ENCODE peak calls at places on chromosomes 4 and X, in four cellular contexts. H is upper lobe of right lung, J is left ventricle myocardium inferior, Y is thyroid gland. M is an unnamed sample. For H3K9me3, the result is how much of the 10 kb centered on the place peaks cover.

GRCh38 chrX:40524423-40524822 is 56.3 kb upstream of the ATP6AP2 start:
- DNase-seq in H (no peak), J (no peak), Y (no peak), M (no peak)

GRCh38 chrX:54758114-54759055 is 39.7 kb downstream of the ITIH6 start:
- DNase-seq in H (no peak), J (no peak), Y (no peak), M (no peak)

GRCh38 chr4:67885727-67886126 is 1.9 kb upstream of the TMPRSS11D start:
- DNase-seq in H (no peak), J (no peak), Y (no peak), M (no peak)

GRCh38 chrX:16897445-16897844 is 27.3 kb upstream of the RBBP7 start:
- DNase-seq in H (no peak), J (no peak), Y (peak), M (no peak)

GRCh38 chr4:86247328-86247727 is 112.5 kb downstream of the MAPK10 start:
- DNase-seq in H (no peak), J (no peak), Y (no peak), M (no peak)

GRCh38 chr4:72031868-72032619 is at the start of gene NPFFR2:
- DNase-seq in H (peak), J (peak), Y (peak), M (peak)

GRCh38 chr4:17232575-17233253 is 279.2 kb downstream of the QDPR start:
- DNase-seq in H (no peak), J (peak), Y (peak), M (peak)

GRCh38 chr4:76585270-76585669 is 150.2 kb downstream of the SHROOM3 start:
- DNase-seq in H (no peak), J (no peak), Y (no peak), M (no peak)

GRCh38 chrX:35665311-35665710 is 132.8 kb upstream of the MAGEB16 start:
- DNase-seq in H (no peak), J (no peak), Y (no peak), M (no peak)

GRCh38 chr4:165355900-165356300 is 22.9 kb upstream of the CPE start:
- DNase-seq in H (no peak), J (no peak), Y (peak), M (no peak)

GRCh38 chr4:78953231-78953630 is 14.0 kb upstream of the PAQR3 start:
- DNase-seq in H (no peak), J (no peak), Y (no peak), M (no peak)

GRCh38 chr4:85708468-85708867 is 233.5 kb downstream of the ARHGAP24 start:
- DNase-seq in H (no peak), J (no peak), Y (no peak), M (no peak)

GRCh38 chr4:183352546-183352945 is 30.3 kb upstream of the CLDN24 start:
- DNase-seq in H (no peak), J (no peak), Y (no peak), M (no peak)

GRCh38 chrX:95721011-95721410 is 963.6 kb upstream of the DIAPH2 start:
- DNase-seq in H (no peak), J (no peak), Y (no peak), M (no peak)

GRCh38 chrX:136781180-136781797 is 557 bp upstream of the ARHGEF6 start:
- DNase-seq in H (no peak), J (peak), Y (no peak), M (no peak)

GRCh38 chr4:138225477-138225876 is 16.7 kb downstream of the SLC7A11 start:
- DNase-seq in H (no peak), J (no peak), Y (no peak), M (no peak)

GRCh38 chrX:100830143-100830542 is 10.0 kb downstream of the CSTF2 start:
- DNase-seq in H (no peak), J (no peak), Y (no peak), M (no peak)

GRCh38 chr4:146621-147020 is 22.3 kb downstream of the ZNF718 start:
- DNase-seq in H (no peak), J (no peak), Y (no peak), M (no peak)

GRCh38 chr4:8061145-8061544 is 97.5 kb downstream of the ABLIM2 start:
- DNase-seq in H (no peak), J (no peak), Y (no peak), M (no peak)

GRCh38 chr4:108783666-108784463 is 21.0 kb upstream of the ETNPPL start:
- DNase-seq in H (no peak), J (no peak), Y (no peak), M (no peak)
- TF ChIP-seq CTCF in H (no peak), J (peak), Y (no peak), M (peak)

GRCh38 chrX:97842468-97843199 is 958.9 kb downstream of the RPA4 start:
- DNase-seq in H (no peak), J (no peak), Y (no peak), M (no peak)

GRCh38 chrX:97844943-97845342 is 961.2 kb downstream of the RPA4 start:
- DNase-seq in H (no peak), J (no peak), Y (no peak), M (no peak)

GRCh38 chrX:97845451-97845850 is 961.7 kb downstream of the RPA4 start:
- DNase-seq in H (no peak), J (no peak), Y (no peak), M (no peak)

GRCh38 chrX:97843200-97843811 is 959.6 kb downstream of the RPA4 start:
- DNase-seq in H (no peak), J (no peak), Y (no peak), M (no peak)

DNA sequence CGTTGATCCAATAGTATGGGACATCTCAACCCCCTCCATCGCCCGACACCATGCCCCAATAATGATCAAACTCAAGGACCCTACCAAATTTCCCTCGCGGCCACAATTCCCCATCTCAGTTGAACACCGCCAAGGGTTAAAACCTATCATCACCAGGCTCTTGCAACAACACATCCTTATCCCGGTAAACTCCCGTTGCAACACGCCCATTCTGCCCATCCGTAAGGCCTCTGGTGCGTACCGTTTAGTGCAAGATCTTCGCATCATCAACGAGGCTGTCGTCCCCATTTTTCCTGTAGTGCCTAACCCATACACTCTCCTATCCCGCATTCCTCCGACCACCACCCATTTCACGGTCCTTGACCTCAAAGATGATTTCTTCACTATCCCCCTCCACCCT is 960.5 kb downstream of the RPA4 start:
- DNase-seq in H (no peak), J (no peak), Y (no peak), M (no peak)
- H3K9me3 ChIP-seq in H (under half), J (under half), Y (under half), M (under half)

DNA sequence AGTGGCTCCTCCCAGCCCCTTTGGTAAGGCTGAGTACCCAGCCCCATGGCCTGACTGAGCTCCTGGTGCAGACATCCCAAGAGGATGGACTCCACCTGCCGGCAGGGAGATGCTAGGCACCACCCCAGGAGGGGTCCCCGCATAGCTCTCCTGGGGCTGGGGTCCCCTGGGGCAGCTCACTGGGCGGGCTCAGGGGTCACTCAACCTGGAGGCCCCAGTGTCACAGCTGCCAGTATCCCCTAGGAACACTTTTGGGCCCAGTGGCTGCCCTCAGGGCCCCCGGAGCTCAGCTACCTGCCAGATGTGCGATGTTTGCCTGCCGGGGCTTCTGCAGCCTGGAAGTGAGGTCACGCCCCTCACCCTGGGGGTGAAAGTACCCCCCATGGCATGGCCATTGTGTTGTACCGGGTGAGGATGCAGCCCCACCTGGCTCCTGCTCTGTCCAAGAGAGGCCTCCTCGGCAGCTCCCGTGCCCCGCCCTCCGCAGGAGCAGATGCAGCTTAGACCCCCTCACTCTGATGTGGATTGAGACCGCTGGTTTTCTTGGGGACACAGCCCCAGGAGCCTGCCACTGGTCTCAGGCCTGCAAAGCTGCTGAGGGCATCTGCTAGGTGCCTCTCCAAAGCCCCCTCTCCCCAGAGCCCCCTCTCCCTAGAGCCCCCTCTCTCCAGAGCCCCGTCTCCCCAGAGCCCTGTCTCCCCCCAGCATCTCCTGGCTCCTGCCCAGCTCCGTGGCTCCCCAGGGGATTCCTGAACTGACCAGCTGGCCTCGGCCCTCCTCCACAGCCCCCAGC is 6.7 kb upstream of the HGFAC start:
- DNase-seq in H (no peak), J (no peak), Y (no peak), M (no peak)
- TF ChIP-seq CTCF in H (no peak), J (no peak), Y (no peak), M (no peak)

DNA sequence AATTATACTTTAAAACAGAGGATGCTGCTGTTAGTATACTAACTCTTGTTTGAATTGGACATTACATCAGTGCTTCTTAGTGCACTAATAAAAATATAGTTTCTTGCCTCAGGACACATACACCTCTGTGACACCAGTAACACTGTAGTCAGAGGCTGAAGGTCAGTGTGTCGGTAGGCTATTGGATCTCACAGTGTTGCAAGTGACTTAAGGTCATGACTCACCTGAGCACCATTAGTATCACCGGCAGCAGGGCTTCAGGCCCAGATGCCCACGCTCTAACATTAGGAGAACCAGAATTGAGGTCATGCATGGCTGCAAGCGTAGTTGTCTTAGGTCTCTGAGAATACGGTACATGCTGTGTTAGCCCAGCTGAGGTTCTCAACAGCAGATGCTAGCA is 15.2 kb downstream of the ETDC start:
- DNase-seq in H (no peak), J (no peak), Y (no peak), M (no peak)
- H3K9me3 ChIP-seq in H (under half), J (under half), Y (under half), M (under half)

GRCh38 chr4:179307297-179308136 is 1865.3 kb upstream of the AGA start:
- DNase-seq in H (no peak), J (no peak), Y (no peak), M (peak)
- TF ChIP-seq CTCF in H (peak), J (no peak), Y (peak), M (peak)

GRCh38 chr4:11606078-11606477 is 177.4 kb upstream of the HS3ST1 start:
- DNase-seq in H (no peak), J (no peak), Y (no peak), M (no peak)

GRCh38 chr4:11605597-11605996 is 176.9 kb upstream of the HS3ST1 start:
- DNase-seq in H (no peak), J (no peak), Y (no peak), M (no peak)

GRCh38 chr4:11599044-11599443 is 170.3 kb upstream of the HS3ST1 start:
- DNase-seq in H (no peak), J (no peak), Y (no peak), M (no peak)

GRCh38 chr4:11603594-11604194 is 175.0 kb upstream of the HS3ST1 start:
- DNase-seq in H (no peak), J (no peak), Y (no peak), M (no peak)

GRCh38 chr4:11602606-11603355 is 174.1 kb upstream of the HS3ST1 start:
- DNase-seq in H (no peak), J (no peak), Y (no peak), M (no peak)
- H3K9me3 ChIP-seq in H (under half), J (under half), Y (under half), M (under half)

GRCh38 chr4:7051144-7051495 is 7.9 kb downstream of the TADA2B start:
- DNase-seq in H (no peak), J (no peak), Y (no peak), M (no peak)
- TF ChIP-seq CTCF in H (no peak), J (no peak), Y (no peak), M (no peak)